ENCODE peak calls at places on chromosomes 1 and 21, in eight cellular contexts. I, E, M, V, O, L, N and S are unnamed samples.

GRCh38 chr1:114122891-114123621 is 30.6 kb downstream of the SYT6 start:
- DNase-seq in I (peak), M (peak), L (peak), V (no peak), E (peak), O (no peak), N (peak), S (peak)

GRCh38 chr1:93602101-93602500 is 79.5 kb downstream of the BCAR3 start:
- DNase-seq in L (no peak), E (no peak), N (no peak), V (no peak), I (no peak), M (no peak), O (no peak), S (no peak)

GRCh38 chr1:44655609-44656008 is 18.7 kb downstream of the TMEM53 start:
- DNase-seq in V (no peak), O (no peak), L (peak), E (no peak), N (no peak), M (peak), I (no peak), S (peak)

GRCh38 chr1:86421601-86422280 is 2.2 kb upstream of the CLCA2 start:
- DNase-seq in L (peak), M (peak), V (no peak), N (peak), I (peak), O (no peak), E (peak), S (peak)

GRCh38 chr1:157103283-157103682 is 3.7 kb upstream of the ETV3L start:
- DNase-seq in O (no peak), E (no peak), I (no peak), M (no peak), V (no peak), L (no peak), N (no peak), S (no peak)

GRCh38 chr1:236560213-236560771 is 36.5 kb downstream of the LGALS8 start:
- DNase-seq in M (no peak), V (no peak), O (no peak), L (no peak), I (no peak), E (no peak), N (no peak), S (no peak)

GRCh38 chr1:209434066-209434465 is 149.4 kb upstream of the CAMK1G start:
- DNase-seq in N (peak), E (peak), L (peak), V (no peak), O (no peak), I (peak), M (no peak), S (peak)

GRCh38 chr1:59104191-59104760 is 192.6 kb upstream of the FGGY start:
- DNase-seq in O (no peak), E (no peak), L (no peak), M (no peak), N (no peak), V (no peak), I (no peak), S (no peak)

GRCh38 chr21:42939581-42940413 is 14.4 kb upstream of the ERVH48-1 start:
- DNase-seq in M (no peak), V (no peak), E (peak), I (peak), O (peak), N (peak), L (peak), S (peak)

GRCh38 chr1:226732856-226733291 is 6.2 kb downstream of the ITPKB start:
- DNase-seq in N (no peak), O (no peak), E (no peak), I (no peak), M (no peak), V (no peak), L (no peak), S (no peak)

GRCh38 chr1:102834688-102835320 is 273.5 kb downstream of the COL11A1 start:
- DNase-seq in N (peak), M (no peak), V (no peak), O (no peak), I (peak), L (no peak), E (peak), S (peak)

GRCh38 chr1:247857069-247857985 is at the start of gene TRIM58:
- DNase-seq in V (peak), I (no peak), N (no peak), E (no peak), M (peak), L (peak), O (peak), S (no peak)

GRCh38 chr1:97929874-97930465 is 9.1 kb upstream of the DPYD start:
- DNase-seq in L (no peak), I (no peak), O (no peak), V (no peak), M (no peak), N (no peak), E (no peak), S (no peak)

GRCh38 chr1:192485692-192486436 is 89.7 kb upstream of the RGS1 start:
- DNase-seq in V (peak), I (peak), O (peak), L (peak), E (peak), N (peak), M (no peak), S (peak)

GRCh38 chr21:42056996-42057689 is 14.0 kb upstream of the UMODL1 start:
- DNase-seq in N (peak), M (no peak), L (peak), O (no peak), V (peak), E (peak), I (peak), S (peak)

GRCh38 chr21:34801519-34802132 is 132.8 kb downstream of the CLIC6 start:
- DNase-seq in I (no peak), M (no peak), L (peak), N (no peak), V (no peak), E (peak), O (no peak), S (no peak)

GRCh38 chr1:227544067-227544655 is 19.2 kb upstream of the ZNF678 start:
- DNase-seq in I (no peak), L (no peak), E (no peak), M (no peak), O (no peak), V (peak), N (no peak), S (no peak)

GRCh38 chr1:206083750-206084149 is 30.8 kb downstream of the RHEX start:
- DNase-seq in N (no peak), O (no peak), V (no peak), E (no peak), L (no peak), M (no peak), I (no peak), S (no peak)

GRCh38 chr1:220093361-220094015 is 444 bp upstream of the IARS2 start:
- DNase-seq in L (no peak), M (peak), O (peak), E (peak), V (no peak), N (no peak), I (no peak), S (no peak)

GRCh38 chr1:230401096-230401495 is 25.0 kb downstream of the PGBD5 start:
- DNase-seq in O (no peak), L (no peak), I (no peak), E (no peak), M (no peak), V (no peak), N (no peak), S (no peak)

GRCh38 chr1:224779491-224780020 is 149.9 kb upstream of the DNAH14 start:
- DNase-seq in M (no peak), I (no peak), V (no peak), N (no peak), L (no peak), E (no peak), O (no peak), S (no peak)

GRCh38 chr1:43066578-43066977 is 105.5 kb downstream of the EBNA1BP2 start:
- DNase-seq in I (no peak), O (no peak), N (no peak), L (no peak), E (no peak), V (no peak), M (no peak), S (no peak)

GRCh38 chr1:25698252-25698651 is 81.7 kb downstream of the MAN1C1 start:
- DNase-seq in M (no peak), I (peak), O (no peak), N (no peak), E (no peak), L (no peak), V (no peak), S (no peak)

GRCh38 chr1:84689514-84690396 is 506 bp downstream of the SSX2IP start:
- DNase-seq in I (peak), V (peak), M (peak), N (peak), E (no peak), O (peak), L (peak), S (peak)

GRCh38 chr1:235328271-235329138 is at the start of gene GGPS1:
- DNase-seq in O (peak), M (peak), L (peak), E (peak), V (peak), N (peak), I (peak), S (peak)
- TF ChIP-seq CTCF in O (peak), M (no peak), L (no peak), E (peak), V (no peak), N (peak), I (peak), S (peak)

DNA sequence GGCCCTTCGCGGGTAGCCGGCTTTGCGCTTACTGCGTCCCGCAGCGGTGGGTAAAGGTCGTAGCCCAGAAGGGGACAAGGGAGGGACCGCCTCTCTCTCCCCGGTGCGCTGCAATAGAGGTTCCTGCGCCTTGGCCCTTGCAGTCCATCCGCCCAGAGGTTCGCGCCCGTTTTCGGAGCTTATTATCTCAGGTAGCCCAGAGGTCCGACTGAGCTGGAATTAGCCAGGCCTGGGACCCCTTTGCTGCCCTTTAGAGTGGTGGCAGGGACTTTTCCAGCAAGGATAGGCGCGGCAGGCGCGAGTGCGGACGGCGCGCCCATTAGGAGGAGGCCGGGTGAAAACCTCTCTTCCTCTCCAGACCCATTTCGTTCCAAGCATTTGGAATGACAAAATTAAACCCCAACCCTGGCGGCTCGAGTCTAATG is 5.0 kb downstream of the LHX4 start:
- DNase-seq in L (no peak), M (no peak), I (no peak), V (no peak), O (no peak), N (no peak), E (no peak), S (no peak)
- H3K4me3 ChIP-seq in L (no peak), M (peak), I (no peak), V (no peak), O (no peak), N (no peak), E (no peak), S (no peak)

GRCh38 chr1:4778056-4778455 is 123.6 kb downstream of the AJAP1 start:
- DNase-seq in E (no peak), M (peak), L (no peak), I (no peak), V (no peak), N (no peak), O (no peak), S (no peak)
- TF ChIP-seq CTCF in E (no peak), M (peak), L (no peak), I (no peak), V (no peak), N (no peak), O (peak), S (peak)

GRCh38 chr1:193916452-193916851 is 730.0 kb upstream of the B3GALT2 start:
- DNase-seq in M (no peak), V (no peak), O (no peak), E (no peak), N (no peak), I (no peak), L (no peak), S (no peak)

GRCh38 chr1:193914871-193915270 is 728.5 kb upstream of the B3GALT2 start:
- DNase-seq in M (no peak), V (no peak), N (no peak), E (no peak), I (no peak), L (no peak), O (no peak), S (no peak)

GRCh38 chr1:193919827-193920226 is 733.4 kb upstream of the B3GALT2 start:
- DNase-seq in V (no peak), I (peak), E (no peak), N (no peak), O (no peak), M (no peak), L (peak), S (no peak)
- H3K4me3 ChIP-seq in V (no peak), I (no peak), E (no peak), N (no peak), O (no peak), M (no peak), L (no peak), S (no peak)

GRCh38 chr1:91730781-91731732 is 154.9 kb downstream of the TGFBR3 start:
- DNase-seq in L (peak), I (peak), V (peak), N (peak), M (no peak), O (peak), E (peak), S (peak)
- TF ChIP-seq CTCF in L (no peak), I (no peak), V (no peak), N (no peak), M (no peak), O (no peak), E (no peak), S (no peak)

DNA sequence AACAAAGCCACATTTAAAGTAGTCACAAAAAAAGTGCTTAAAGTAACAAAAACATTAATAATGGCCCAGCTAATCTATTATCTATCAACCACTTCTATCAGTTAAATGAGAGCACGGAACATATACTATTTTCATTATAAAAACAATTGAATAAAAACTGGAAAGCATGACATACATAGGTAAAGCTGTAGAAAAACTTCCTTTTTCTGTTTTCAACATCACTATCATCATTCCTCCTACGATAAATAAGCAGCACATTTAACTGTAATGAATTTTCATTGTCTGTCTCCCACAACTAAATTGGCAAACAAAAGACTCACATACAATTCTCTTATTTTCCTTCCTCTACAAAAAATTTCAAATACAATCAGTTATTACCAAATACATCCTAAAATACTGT is 96.4 kb upstream of the DPH5 start:
- DNase-seq in L (no peak), O (no peak), M (no peak), I (no peak), N (no peak), E (no peak), V (no peak), S (no peak)
- H3K4me3 ChIP-seq in L (no peak), O (no peak), M (no peak), I (no peak), N (no peak), E (no peak), V (no peak), S (no peak)

GRCh38 chr1:212814548-212814947 is 22.9 kb downstream of the TATDN3 start:
- DNase-seq in E (no peak), N (no peak), M (no peak), O (no peak), V (no peak), L (no peak), I (no peak), S (no peak)

GRCh38 chr1:212816567-212817278 is 25.0 kb downstream of the TATDN3 start:
- DNase-seq in M (no peak), O (no peak), L (no peak), V (no peak), N (no peak), I (no peak), E (no peak), S (no peak)

GRCh38 chr1:212820969-212821368 is 26.5 kb downstream of the SPATA45 start:
- DNase-seq in O (no peak), L (no peak), M (no peak), I (no peak), N (no peak), V (no peak), E (no peak), S (no peak)

GRCh38 chr1:212819704-212820103 is 27.7 kb downstream of the SPATA45 start:
- DNase-seq in V (no peak), N (no peak), L (peak), O (no peak), E (no peak), M (no peak), I (no peak), S (no peak)

DNA sequence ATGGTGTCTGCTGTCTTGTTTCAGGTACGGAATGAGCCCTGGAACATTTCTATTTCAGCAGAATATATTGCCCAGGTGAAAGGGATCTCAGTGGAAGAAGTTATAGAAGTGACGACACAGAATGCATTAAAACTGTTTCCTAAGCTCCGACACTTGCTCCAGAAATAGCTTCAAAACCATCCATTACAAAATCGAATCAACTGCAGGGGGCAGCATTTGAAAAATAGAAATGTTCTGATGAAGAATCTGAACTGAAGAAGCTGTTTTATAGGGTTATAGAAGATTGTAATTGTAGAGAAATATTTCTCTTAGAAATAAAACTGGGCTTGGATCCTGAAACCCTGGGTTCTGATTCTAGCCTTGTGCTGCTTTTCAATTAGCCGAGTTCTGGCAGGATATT is 23.3 kb downstream of the TATDN3 start:
- DNase-seq in V (no peak), O (no peak), I (no peak), E (peak), L (peak), N (peak), M (peak), S (no peak)
- TF ChIP-seq CTCF in V (peak), O (peak), I (no peak), E (peak), L (peak), N (peak), M (no peak), S (peak)